ENCODE peak calls at places on chromosomes 6 and 20, in eight cellular contexts. One of them, this sample, is unnamed.
A peak's percentile ranks its signal among the peaks of the same experiment; 100 is the strongest.

GRCh38 chr6:90973158-90973557 is 386.3 kb upstream of the MAP3K7 start:
- DNase-seq in Peyer's patch: no peak
- DNase-seq in lung: no peak
- DNase-seq in mammary epithelial cell: no peak
- DNase-seq in HCT116: no peak
- DNase-seq in fibroblast of the aortic adventitia: no peak
- DNase-seq in adrenal gland: no peak
- DNase-seq in spleen: no peak
- DNase-seq in this sample: no peak

GRCh38 chr20:63017826-63018411 is 11.2 kb upstream of the BHLHE23 start:
- DNase-seq in Peyer's patch: no peak
- DNase-seq in lung: no peak
- DNase-seq in mammary epithelial cell: no peak
- DNase-seq in HCT116: no peak
- DNase-seq in fibroblast of the aortic adventitia: no peak
- DNase-seq in adrenal gland: no peak
- DNase-seq in spleen: peak; percentile 73
- DNase-seq in this sample: no peak

GRCh38 chr6:29527126-29527525 is 32.4 kb downstream of the UBD start:
- DNase-seq in Peyer's patch: no peak
- DNase-seq in lung: no peak
- DNase-seq in mammary epithelial cell: no peak
- DNase-seq in HCT116: no peak
- DNase-seq in fibroblast of the aortic adventitia: no peak
- DNase-seq in adrenal gland: no peak
- DNase-seq in spleen: no peak
- DNase-seq in this sample: no peak

GRCh38 chr20:15045246-15045645 is 707.8 kb upstream of the FLRT3 start:
- DNase-seq in Peyer's patch: no peak
- DNase-seq in lung: peak; percentile 40
- DNase-seq in mammary epithelial cell: peak; percentile 65
- DNase-seq in HCT116: no peak
- DNase-seq in fibroblast of the aortic adventitia: peak; percentile 30
- DNase-seq in adrenal gland: peak; percentile 10
- DNase-seq in spleen: no peak
- DNase-seq in this sample: no peak

GRCh38 chr6:11354019-11354418 is 121.6 kb upstream of the NEDD9 start:
- DNase-seq in Peyer's patch: no peak
- DNase-seq in lung: no peak
- DNase-seq in mammary epithelial cell: peak; percentile 90
- DNase-seq in HCT116: no peak
- DNase-seq in fibroblast of the aortic adventitia: peak; percentile 29
- DNase-seq in adrenal gland: peak; percentile 37
- DNase-seq in spleen: no peak
- DNase-seq in this sample: no peak

GRCh38 chr6:28635547-28636158 is 110.0 kb downstream of the GPX5 start:
- DNase-seq in Peyer's patch: no peak
- DNase-seq in lung: no peak
- DNase-seq in mammary epithelial cell: no peak
- DNase-seq in HCT116: no peak
- DNase-seq in fibroblast of the aortic adventitia: no peak
- DNase-seq in adrenal gland: no peak
- DNase-seq in spleen: no peak
- DNase-seq in this sample: no peak

GRCh38 chr20:63332488-63333240 is 28.5 kb downstream of the CHRNA4 start:
- DNase-seq in Peyer's patch: no peak
- DNase-seq in lung: no peak
- DNase-seq in mammary epithelial cell: no peak
- DNase-seq in HCT116: no peak
- DNase-seq in fibroblast of the aortic adventitia: no peak
- DNase-seq in adrenal gland: no peak
- DNase-seq in spleen: peak; percentile 47
- DNase-seq in this sample: no peak

GRCh38 chr6:93344436-93344835 is 74.9 kb downstream of the EPHA7 start:
- DNase-seq in Peyer's patch: no peak
- DNase-seq in lung: no peak
- DNase-seq in mammary epithelial cell: no peak
- DNase-seq in HCT116: no peak
- DNase-seq in fibroblast of the aortic adventitia: no peak
- DNase-seq in adrenal gland: no peak
- DNase-seq in spleen: no peak
- DNase-seq in this sample: no peak

GRCh38 chr6:41049955-41050354 is 3.0 kb upstream of the APOBEC2 start:
- DNase-seq in Peyer's patch: no peak
- DNase-seq in lung: no peak
- DNase-seq in mammary epithelial cell: no peak
- DNase-seq in HCT116: no peak
- DNase-seq in fibroblast of the aortic adventitia: no peak
- DNase-seq in adrenal gland: no peak
- DNase-seq in spleen: no peak
- DNase-seq in this sample: no peak

GRCh38 chr20:47678130-47678453 is 107.2 kb downstream of the SULF2 start:
- DNase-seq in Peyer's patch: no peak
- DNase-seq in lung: no peak
- DNase-seq in mammary epithelial cell: no peak
- DNase-seq in HCT116: no peak
- DNase-seq in fibroblast of the aortic adventitia: no peak
- DNase-seq in adrenal gland: no peak
- DNase-seq in spleen: no peak
- DNase-seq in this sample: no peak

GRCh38 chr20:3430376-3431069 is 23.1 kb upstream of the DNAAF9 start:
- DNase-seq in Peyer's patch: no peak
- DNase-seq in lung: no peak
- DNase-seq in mammary epithelial cell: no peak
- DNase-seq in HCT116: no peak
- DNase-seq in fibroblast of the aortic adventitia: no peak
- DNase-seq in adrenal gland: peak; percentile 20
- DNase-seq in spleen: no peak
- DNase-seq in this sample: peak; percentile 86

GRCh38 chr20:32969356-32970114 is 34.7 kb downstream of the SUN5 start:
- DNase-seq in Peyer's patch: no peak
- DNase-seq in lung: no peak
- DNase-seq in mammary epithelial cell: no peak
- DNase-seq in HCT116: no peak
- DNase-seq in fibroblast of the aortic adventitia: no peak
- DNase-seq in adrenal gland: no peak
- DNase-seq in spleen: peak; percentile 36
- DNase-seq in this sample: no peak

GRCh38 chr6:57173886-57174510 is 1.9 kb downstream of the BAG2 start:
- DNase-seq in Peyer's patch: no peak
- DNase-seq in lung: no peak
- DNase-seq in mammary epithelial cell: peak; percentile 49
- DNase-seq in HCT116: peak; percentile 36
- DNase-seq in fibroblast of the aortic adventitia: peak; percentile 87
- DNase-seq in adrenal gland: no peak
- DNase-seq in spleen: no peak
- DNase-seq in this sample: no peak
- H3K4me3 ChIP-seq in Peyer's patch: peak overlapping the region; percentile 56
- H3K4me3 ChIP-seq in lung: peak overlapping the region; percentile 19
- H3K4me3 ChIP-seq in mammary epithelial cell: peak overlapping the region; percentile 49
- H3K4me3 ChIP-seq in HCT116: peak overlapping the region; percentile 85
- H3K4me3 ChIP-seq in fibroblast of the aortic adventitia: peak overlapping the region; percentile 72
- H3K4me3 ChIP-seq in adrenal gland: peak overlapping the region; percentile 60
- H3K4me3 ChIP-seq in spleen: peak overlapping the region; percentile 80
- H3K4me3 ChIP-seq in this sample: peak overlapping the region; percentile 73

GRCh38 chr6:1389791-1390070 is 355 bp downstream of the FOXF2 start:
- DNase-seq in Peyer's patch: no peak
- DNase-seq in lung: no peak
- DNase-seq in mammary epithelial cell: no peak
- DNase-seq in HCT116: no peak
- DNase-seq in fibroblast of the aortic adventitia: no peak
- DNase-seq in adrenal gland: no peak
- DNase-seq in spleen: peak; percentile 57
- DNase-seq in this sample: no peak

GRCh38 chr6:1390805-1391511 is 1.6 kb downstream of the FOXF2 start:
- DNase-seq in Peyer's patch: no peak
- DNase-seq in lung: no peak
- DNase-seq in mammary epithelial cell: no peak
- DNase-seq in HCT116: no peak
- DNase-seq in fibroblast of the aortic adventitia: peak; percentile 54
- DNase-seq in adrenal gland: no peak
- DNase-seq in spleen: peak; percentile 69
- DNase-seq in this sample: no peak

GRCh38 chr6:1391692-1392309 is 2.4 kb downstream of the FOXF2 start:
- DNase-seq in Peyer's patch: no peak
- DNase-seq in lung: no peak
- DNase-seq in mammary epithelial cell: no peak
- DNase-seq in HCT116: no peak
- DNase-seq in fibroblast of the aortic adventitia: peak; percentile 47
- DNase-seq in adrenal gland: no peak
- DNase-seq in spleen: peak; percentile 37
- DNase-seq in this sample: no peak

GRCh38 chr6:1388927-1389790 is at the start of gene FOXF2:
- DNase-seq in Peyer's patch: no peak
- DNase-seq in lung: no peak
- DNase-seq in mammary epithelial cell: no peak
- DNase-seq in HCT116: no peak
- DNase-seq in fibroblast of the aortic adventitia: no peak
- DNase-seq in adrenal gland: no peak
- DNase-seq in spleen: no peak
- DNase-seq in this sample: no peak

DNA sequence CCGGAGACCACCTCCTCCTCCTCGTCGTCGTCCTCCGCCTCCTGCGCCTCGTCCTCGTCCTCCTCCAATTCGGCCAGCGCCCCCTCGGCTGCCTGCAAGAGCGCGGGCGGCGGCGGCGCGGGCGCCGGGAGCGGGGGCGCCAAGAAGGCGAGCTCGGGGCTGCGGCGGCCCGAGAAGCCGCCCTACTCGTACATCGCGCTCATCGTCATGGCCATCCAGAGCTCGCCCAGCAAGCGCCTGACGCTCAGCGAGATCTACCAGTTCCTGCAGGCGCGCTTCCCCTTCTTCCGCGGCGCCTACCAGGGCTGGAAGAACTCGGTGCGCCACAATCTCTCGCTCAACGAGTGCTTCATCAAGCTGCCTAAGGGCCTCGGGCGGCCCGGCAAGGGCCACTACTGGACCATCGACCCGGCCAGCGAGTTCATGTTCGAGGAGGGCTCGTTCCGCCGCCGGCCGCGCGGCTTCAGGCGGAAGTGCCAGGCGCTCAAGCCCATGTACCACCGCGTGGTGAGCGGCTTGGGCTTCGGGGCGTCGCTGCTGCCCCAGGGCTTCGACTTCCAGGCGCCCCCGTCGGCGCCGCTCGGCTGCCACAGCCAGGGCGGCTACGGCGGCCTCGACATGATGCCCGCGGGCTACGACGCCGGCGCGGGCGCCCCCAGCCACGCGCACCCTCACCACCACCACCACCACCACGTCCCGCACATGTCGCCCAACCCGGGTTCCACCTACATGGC is 862 bp downstream of the FOXF2 start:
- DNase-seq in Peyer's patch: no peak
- DNase-seq in lung: no peak
- DNase-seq in mammary epithelial cell: peak; percentile 34
- DNase-seq in HCT116: no peak
- DNase-seq in fibroblast of the aortic adventitia: peak; percentile 63
- DNase-seq in adrenal gland: peak; percentile 10
- DNase-seq in spleen: peak; percentile 74
- DNase-seq in this sample: peak; percentile 48
- H3K4me3 ChIP-seq in Peyer's patch: peak overlapping the region; percentile 54
- H3K4me3 ChIP-seq in lung: peak overlapping the region; percentile 51
- H3K4me3 ChIP-seq in mammary epithelial cell: no peak overlapping the region
- H3K4me3 ChIP-seq in HCT116: no peak overlapping the region
- H3K4me3 ChIP-seq in fibroblast of the aortic adventitia: peak overlapping the region; percentile 79
- H3K4me3 ChIP-seq in adrenal gland: peak overlapping the region; percentile 48
- H3K4me3 ChIP-seq in spleen: peak overlapping the region; percentile 66
- H3K4me3 ChIP-seq in this sample: no peak overlapping the region

GRCh38 chr6:62942000-62942399 is 269.3 kb upstream of the FKBP1C start:
- DNase-seq in Peyer's patch: no peak
- DNase-seq in lung: no peak
- DNase-seq in mammary epithelial cell: no peak
- DNase-seq in HCT116: no peak
- DNase-seq in fibroblast of the aortic adventitia: no peak
- DNase-seq in adrenal gland: no peak
- DNase-seq in spleen: no peak
- DNase-seq in this sample: no peak
- H3K4me3 ChIP-seq in Peyer's patch: no peak overlapping the region
- H3K4me3 ChIP-seq in lung: no peak overlapping the region
- H3K4me3 ChIP-seq in mammary epithelial cell: no peak overlapping the region
- H3K4me3 ChIP-seq in HCT116: no peak overlapping the region
- H3K4me3 ChIP-seq in fibroblast of the aortic adventitia: no peak overlapping the region
- H3K4me3 ChIP-seq in adrenal gland: no peak overlapping the region
- H3K4me3 ChIP-seq in spleen: no peak overlapping the region
- H3K4me3 ChIP-seq in this sample: no peak overlapping the region

GRCh38 chr20:52859156-52859887 is 112.8 kb upstream of the TSHZ2 start:
- DNase-seq in Peyer's patch: no peak
- DNase-seq in lung: no peak
- DNase-seq in mammary epithelial cell: peak; percentile 63
- DNase-seq in HCT116: no peak
- DNase-seq in fibroblast of the aortic adventitia: peak; percentile 34
- DNase-seq in adrenal gland: peak; percentile 59
- DNase-seq in spleen: no peak
- DNase-seq in this sample: no peak
- H3K4me3 ChIP-seq in Peyer's patch: no peak overlapping the region
- H3K4me3 ChIP-seq in lung: no peak overlapping the region
- H3K4me3 ChIP-seq in mammary epithelial cell: no peak overlapping the region
- H3K4me3 ChIP-seq in HCT116: no peak overlapping the region
- H3K4me3 ChIP-seq in fibroblast of the aortic adventitia: no peak overlapping the region
- H3K4me3 ChIP-seq in adrenal gland: no peak overlapping the region
- H3K4me3 ChIP-seq in spleen: no peak overlapping the region
- H3K4me3 ChIP-seq in this sample: no peak overlapping the region

DNA sequence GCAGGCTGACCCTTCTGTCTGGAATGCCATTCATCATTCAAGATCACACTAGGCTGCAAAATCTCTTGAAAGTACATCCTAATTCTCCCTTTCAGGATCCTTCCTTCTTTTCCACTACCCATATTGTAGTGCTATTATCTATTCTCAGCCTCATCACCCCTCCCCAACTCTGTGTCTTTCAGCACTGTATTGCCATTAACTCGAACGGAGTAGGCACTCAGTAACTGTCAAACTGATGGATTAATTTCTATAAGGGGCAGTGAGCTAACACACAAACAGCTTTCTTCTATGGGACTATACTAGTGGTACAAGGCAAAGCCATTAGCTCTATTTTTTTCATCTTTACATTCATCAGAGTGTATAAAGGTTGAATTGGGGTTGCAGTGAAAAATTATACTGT is 46.6 kb downstream of the LAMA4 start:
- DNase-seq in Peyer's patch: no peak
- DNase-seq in lung: no peak
- DNase-seq in mammary epithelial cell: no peak
- DNase-seq in HCT116: no peak
- DNase-seq in fibroblast of the aortic adventitia: no peak
- DNase-seq in adrenal gland: no peak
- DNase-seq in spleen: no peak
- DNase-seq in this sample: no peak
- H3K4me3 ChIP-seq in Peyer's patch: no peak overlapping the region
- H3K4me3 ChIP-seq in lung: no peak overlapping the region
- H3K4me3 ChIP-seq in mammary epithelial cell: no peak overlapping the region
- H3K4me3 ChIP-seq in HCT116: no peak overlapping the region
- H3K4me3 ChIP-seq in fibroblast of the aortic adventitia: no peak overlapping the region
- H3K4me3 ChIP-seq in adrenal gland: no peak overlapping the region
- H3K4me3 ChIP-seq in spleen: no peak overlapping the region
- H3K4me3 ChIP-seq in this sample: no peak overlapping the region

This sample was measured in HL-60.